ENCODE peak calls at places on chromosomes 6 and 20, in five cellular contexts. E is uterus, N is lower lobe of right lung, P is fibroblast of lung, M is hepatocyte. V is an unnamed sample.

GRCh38 chr20:1942486-1943266 is 47.5 kb downstream of the SIRPA start:
- DNase-seq in E (no peak), N (no peak), P (no peak), M (no peak), V (no peak)

GRCh38 chr20:61370841-61371303 is 118.8 kb downstream of the CDH4 start:
- DNase-seq in E (no peak), N (no peak), P (no peak), M (no peak), V (no peak)

GRCh38 chr6:133707456-133707855 is 181.5 kb upstream of the TCF21 start:
- DNase-seq in E (no peak), N (no peak), P (peak; percentile 93), M (no peak), V (no peak)

GRCh38 chr6:35014341-35014740 is 125.3 kb downstream of the ANKS1A start:
- DNase-seq in E (no peak), N (no peak), P (no peak), M (no peak), V (no peak)

GRCh38 chr6:9540534-9541126 is 874.2 kb downstream of the TFAP2A start:
- DNase-seq in E (no peak), N (no peak), P (peak; percentile 49), M (peak; percentile 66), V (no peak)

GRCh38 chr20:36848078-36848660 is 27.8 kb upstream of the TLDC2 start:
- DNase-seq in E (peak; percentile 80), N (no peak), P (peak; percentile 90), M (peak; percentile 58), V (no peak)

GRCh38 chr6:153001767-153002612 is 519 bp downstream of the MTRF1L start:
- DNase-seq in E (no peak), N (no peak), P (no peak), M (peak; percentile 24), V (no peak)

GRCh38 chr6:29466241-29466640 is 9.3 kb downstream of the OR2H1 start:
- DNase-seq in E (no peak), N (no peak), P (no peak), M (no peak), V (no peak)

GRCh38 chr6:11101417-11101816 is 7.8 kb downstream of the SMIM13 start:
- DNase-seq in E (no peak), N (no peak), P (no peak), M (no peak), V (no peak)

GRCh38 chr6:56387621-56388413 is 140.4 kb upstream of the COL21A1 start:
- DNase-seq in E (no peak), N (no peak), P (no peak), M (peak; percentile 74), V (peak; percentile 50)

GRCh38 chr6:21931641-21932335 is 338.2 kb downstream of the SOX4 start:
- DNase-seq in E (no peak), N (no peak), P (peak; percentile 23), M (no peak), V (no peak)
- H3K9me3 ChIP-seq in E (no peaks in the 10 kb centered on the region), N (no peaks in the 10 kb centered on the region), P (no peaks in the 10 kb centered on the region), M (no peaks in the 10 kb centered on the region), V (no peaks in the 10 kb centered on the region)

DNA sequence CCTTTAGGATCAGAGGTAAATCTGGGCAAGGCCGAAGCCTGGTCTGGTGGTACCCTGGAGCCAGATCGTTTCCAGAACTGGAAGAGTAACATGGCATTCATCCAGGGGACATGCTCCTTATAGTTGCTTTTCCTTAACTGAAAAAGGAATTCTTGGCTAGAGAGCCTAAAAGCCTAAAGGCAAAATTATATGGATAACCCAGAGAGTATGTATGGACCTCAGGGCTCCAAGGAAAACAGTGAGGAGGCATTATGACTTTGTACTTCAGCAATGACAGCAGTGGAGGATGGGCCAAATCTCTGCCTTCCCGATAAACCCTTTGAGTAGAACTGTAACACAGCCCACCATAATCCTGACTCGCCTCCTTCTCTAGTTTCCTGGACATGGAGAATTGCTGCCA is 29.3 kb downstream of the ARHGAP18 start:
- DNase-seq in E (no peak), N (no peak), P (no peak), M (no peak), V (no peak)
- H3K4me3 ChIP-seq in E (no peak overlapping the region), N (no peak overlapping the region), P (no peak overlapping the region), M (no peak overlapping the region), V (no peak overlapping the region)

DNA sequence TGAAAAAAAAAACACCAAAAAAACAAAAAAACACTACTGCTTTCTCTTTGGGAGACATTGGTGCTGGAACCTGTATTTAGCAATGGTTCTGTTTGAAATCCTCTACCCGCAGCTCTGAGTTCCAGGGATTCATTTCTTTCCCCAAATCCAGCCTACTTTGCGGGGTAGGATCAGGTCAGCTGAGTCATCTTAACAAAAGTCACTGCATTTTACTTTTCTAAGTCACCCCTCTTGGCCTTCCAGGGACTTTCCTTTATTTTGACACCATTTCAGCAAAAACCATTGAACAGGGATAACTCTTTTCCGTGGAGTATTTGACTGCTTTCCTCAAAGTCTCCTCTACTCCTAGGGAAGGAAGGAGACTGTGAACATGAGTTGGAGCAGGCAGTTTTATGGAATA is 837.6 kb downstream of the MAFB start:
- DNase-seq in E (no peak), N (no peak), P (peak; percentile 19), M (no peak), V (no peak)
- H3K4me1 ChIP-seq in E (no peaks in the 10 kb centered on the region), N (peaks cover 24% of the 10 kb centered on the region), P (peaks cover 34% of the 10 kb centered on the region), M (peaks cover 16% of the 10 kb centered on the region), V (no peaks in the 10 kb centered on the region)

DNA sequence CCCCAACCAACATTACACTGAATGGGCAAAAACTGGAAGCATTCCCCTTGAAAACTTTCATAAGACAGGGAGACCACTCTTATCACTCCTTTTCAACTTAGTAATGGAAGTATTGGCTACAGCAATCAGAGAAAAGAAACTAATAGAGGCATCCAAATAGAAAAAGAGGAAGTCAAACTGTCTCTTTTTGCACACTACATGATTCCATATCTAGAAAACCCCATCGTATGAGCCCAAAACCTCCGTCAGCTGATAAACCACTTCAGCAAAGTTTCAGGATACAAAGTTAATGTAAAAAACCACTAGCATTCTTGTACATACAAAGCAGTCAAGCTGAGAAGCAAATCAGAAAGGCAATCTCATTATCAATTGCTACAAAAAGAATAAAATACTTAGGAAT is 580.4 kb upstream of the PTCHD4 start:
- DNase-seq in E (no peak), N (no peak), P (no peak), M (no peak), V (no peak)
- H3K9me3 ChIP-seq in E (no peaks in the 10 kb centered on the region), N (peaks cover 28% of the 10 kb centered on the region), P (no peaks in the 10 kb centered on the region), M (peaks cover 2% of the 10 kb centered on the region), V (peaks cover 1% of the 10 kb centered on the region)

GRCh38 chr6:27260339-27260738 is 12.8 kb downstream of the PRSS16 start:
- DNase-seq in E (no peak), N (no peak), P (no peak), M (peak; percentile 26), V (no peak)
- H3K4me3 ChIP-seq in E (no peak overlapping the region), N (no peak overlapping the region), P (no peak overlapping the region), M (peak overlapping the region; percentile 15), V (no peak overlapping the region)

GRCh38 chr6:87806635-87807034 is 104.6 kb upstream of the AKIRIN2 start:
- DNase-seq in E (no peak), N (no peak), P (no peak), M (no peak), V (no peak)

GRCh38 chr6:87806098-87806497 is 104.1 kb upstream of the AKIRIN2 start:
- DNase-seq in E (no peak), N (no peak), P (no peak), M (no peak), V (no peak)

GRCh38 chr6:87808005-87808757 is 106.1 kb upstream of the AKIRIN2 start:
- DNase-seq in E (no peak), N (no peak), P (no peak), M (no peak), V (no peak)

GRCh38 chr6:87803784-87804183 is 101.8 kb upstream of the AKIRIN2 start:
- DNase-seq in E (no peak), N (no peak), P (no peak), M (no peak), V (no peak)

DNA sequence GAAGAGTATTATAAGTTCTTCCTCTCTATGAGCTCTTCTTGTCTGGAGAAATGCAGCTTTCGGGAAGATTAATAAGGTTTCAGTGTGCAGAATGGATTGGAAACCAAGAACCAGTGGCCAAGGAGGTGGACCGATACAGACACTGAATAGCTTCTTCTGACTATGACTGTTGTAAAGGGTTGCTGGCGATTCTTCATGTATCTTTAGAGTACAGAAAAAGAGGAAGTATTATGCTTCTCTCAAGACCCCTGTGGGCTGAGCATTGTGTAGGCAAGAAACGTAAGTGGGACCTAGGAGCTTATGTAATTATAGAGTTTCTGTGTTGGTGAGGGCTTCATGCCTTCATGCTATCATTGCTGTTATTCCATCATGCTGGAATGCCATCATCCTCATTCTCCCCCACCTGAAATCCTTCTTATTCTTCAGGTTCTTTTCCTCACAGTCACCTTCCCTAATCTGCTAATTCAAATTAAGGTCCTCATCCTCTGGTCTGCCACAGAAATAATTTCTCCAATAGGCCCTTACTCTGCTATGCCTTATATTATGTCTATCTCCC is 105.5 kb upstream of the AKIRIN2 start:
- DNase-seq in E (no peak), N (no peak), P (no peak), M (no peak), V (no peak)
- H3K4me1 ChIP-seq in E (no peaks in the 10 kb centered on the region), N (no peaks in the 10 kb centered on the region), P (no peaks in the 10 kb centered on the region), M (no peaks in the 10 kb centered on the region), V (no peaks in the 10 kb centered on the region)

GRCh38 chr6:165204807-165205545 is 104.4 kb downstream of the C6orf118 start:
- DNase-seq in E (no peak), N (no peak), P (no peak), M (no peak), V (no peak)
- H3K9me3 ChIP-seq in E (no peaks in the 10 kb centered on the region), N (no peaks in the 10 kb centered on the region), P (no peaks in the 10 kb centered on the region), M (no peaks in the 10 kb centered on the region), V (no peaks in the 10 kb centered on the region)

DNA sequence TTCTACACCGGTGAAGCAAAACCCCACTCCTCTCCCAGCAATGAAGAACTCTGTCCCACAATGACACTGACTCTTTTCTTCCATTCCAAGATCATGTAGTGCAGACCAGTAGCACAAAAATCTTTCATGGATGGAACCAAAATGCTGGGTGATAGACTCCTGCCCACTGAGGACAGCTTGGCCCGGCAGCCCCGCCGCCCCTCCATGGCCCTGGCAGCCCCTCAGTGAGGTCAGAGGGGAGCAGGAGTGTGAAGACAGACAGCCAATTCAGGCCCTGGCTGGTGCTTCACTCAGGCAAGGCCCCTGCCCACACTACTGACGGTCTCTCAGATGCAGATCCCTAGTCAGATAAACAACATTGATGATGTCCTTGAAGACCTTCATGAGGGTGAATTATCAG is 131.9 kb upstream of the SYNDIG1 start:
- DNase-seq in E (no peak), N (no peak), P (no peak), M (no peak), V (no peak)
- H3K4me3 ChIP-seq in E (no peak overlapping the region), N (no peak overlapping the region), P (no peak overlapping the region), M (no peak overlapping the region), V (no peak overlapping the region)